ENCODE peak calls at places on chromosome 3, in five cellular contexts. U is foreskin fibroblast; V is kidney tubule cell; I is CD8-positive, alpha-beta T cell; K is stimulated activated CD8-positive, alpha-beta memory T cell treated with anti-CD3 and anti-CD28 coated beads, Interleukin-15, amount 100 ng/mL, for 24 hours. R is an unnamed sample.
A peak's percentile ranks its signal among the peaks of the same experiment; 100 is the strongest.

GRCh38 chr3:180036092-180036677 is 552 bp downstream of the PEX5L start:
- DNase-seq in K (no peak), U (no peak), I (no peak), V (no peak), R (peak; percentile 31)

GRCh38 chr3:12350151-12350813 is 61.4 kb downstream of the PPARG start:
- DNase-seq in V (no peak), I (no peak), K (no peak), U (peak; percentile 48), R (no peak)

GRCh38 chr3:29552036-29552435 is 271.2 kb downstream of the RBMS3 start:
- DNase-seq in U (no peak), K (no peak), I (no peak), V (no peak), R (no peak)

GRCh38 chr3:41450416-41451231 is 251.3 kb downstream of the CTNNB1 start:
- DNase-seq in I (no peak), U (no peak), V (no peak), K (no peak), R (no peak)

GRCh38 chr3:56862352-56863062 is 60.8 kb upstream of the ARHGEF3 start:
- DNase-seq in K (no peak), I (no peak), U (peak; percentile 74), V (peak; percentile 66), R (peak; percentile 67)

GRCh38 chr3:39203862-39204261 is 11.5 kb upstream of the XIRP1 start:
- DNase-seq in V (no peak), I (no peak), K (no peak), U (no peak), R (no peak)

GRCh38 chr3:54932606-54933005 is 4.7 kb upstream of the LRTM1 start:
- DNase-seq in I (no peak), U (no peak), K (no peak), V (no peak), R (no peak)

GRCh38 chr3:51845129-51845528 is 16.3 kb upstream of the IQCF2 start:
- DNase-seq in V (no peak), I (no peak), K (no peak), U (no peak), R (no peak)

GRCh38 chr3:140508545-140508944 is 169.3 kb upstream of the TRIM42 start:
- DNase-seq in I (no peak), U (no peak), K (no peak), V (no peak), R (no peak)

R was measured in HT1080.